ENCODE peak calls at places on chromosomes 2 and 18, in six cellular contexts. F is Daoy; D is effector CD4-positive, alpha-beta T cell; E is endothelial cell; H is lower lobe of right lung; M is activated CD4-positive, alpha-beta T cell treated with anti-CD3 and anti-CD28 coated beads for 24 hours. U is an unnamed sample.

GRCh38 chr2:223868005-223868404 is 30.6 kb upstream of the AP1S3 start:
- DNase-seq in F (no peak), D (no peak), E (no peak), H (no peak), M (no peak), U (no peak)

GRCh38 chr2:181536730-181537129 is 79.5 kb downstream of the ITGA4 start:
- DNase-seq in F (no peak), D (no peak), E (no peak), H (no peak), M (no peak), U (no peak)

GRCh38 chr2:63652063-63652985 is 63.6 kb downstream of the MDH1 start:
- DNase-seq in F (no peak), D (no peak), E (no peak), H (no peak), M (no peak), U (no peak)

GRCh38 chr2:143700865-143701264 is 571.6 kb downstream of the ARHGAP15 start:
- DNase-seq in F (no peak), D (no peak), E (no peak), H (no peak), M (no peak), U (no peak)

GRCh38 chr2:233183869-233184418 is 67.5 kb upstream of the ATG16L1 start:
- DNase-seq in F (no peak), D (no peak), E (no peak), H (no peak), M (no peak), U (no peak)

GRCh38 chr2:107712857-107713256 is 113.8 kb upstream of the RGPD4 start:
- DNase-seq in F (peak), D (no peak), E (no peak), H (no peak), M (no peak), U (no peak)

GRCh38 chr18:29841631-29842030 is 1200.9 kb downstream of the DSC3 start:
- DNase-seq in F (no peak), D (no peak), E (no peak), H (no peak), M (no peak), U (no peak)

GRCh38 chr2:239660390-239661228 is 259.8 kb upstream of the HDAC4 start:
- DNase-seq in F (no peak), D (no peak), E (no peak), H (no peak), M (no peak), U (peak)

GRCh38 chr18:61972389-61973264 is 79.8 kb upstream of the RNF152 start:
- DNase-seq in F (no peak), D (no peak), E (no peak), H (no peak), M (no peak), U (peak)

GRCh38 chr2:7044253-7045250 is 127.3 kb downstream of the RNF144A start:
- DNase-seq in F (peak), D (peak), E (peak), H (peak), M (peak), U (peak)

GRCh38 chr2:233852056-233852455 is 2.3 kb downstream of the HJURP start:
- DNase-seq in F (no peak), D (no peak), E (peak), H (no peak), M (no peak), U (no peak)

GRCh38 chr2:234500394-234501006 is 3.6 kb upstream of the ARL4C start:
- DNase-seq in F (peak), D (peak), E (peak), H (peak), M (peak), U (peak)

GRCh38 chr2:157420771-157421323 is 23.0 kb downstream of the CYTIP start:
- DNase-seq in F (no peak), D (no peak), E (no peak), H (no peak), M (no peak), U (no peak)